ENCODE peak calls at places on chromosomes 11 and 22, in five cellular contexts. Z, X, H, G and W are unnamed samples.

GRCh38 chr11:102623128-102623527 is 2.0 kb downstream of the MMP20 start:
- DNase-seq in Z (no peak), X (no peak), H (no peak), G (no peak), W (no peak)

GRCh38 chr11:8652140-8652539 is 30.3 kb downstream of the TRIM66 start:
- DNase-seq in Z (no peak), X (no peak), H (no peak), G (no peak), W (no peak)

GRCh38 chr11:47917643-47918369 is 62.6 kb upstream of the PTPRJ start:
- DNase-seq in Z (peak; percentile 97), X (peak; percentile 87), H (no peak), G (peak; percentile 90), W (peak; percentile 86)

GRCh38 chr11:68598816-68599653 is 85.3 kb upstream of the GAL start:
- DNase-seq in Z (no peak), X (no peak), H (no peak), G (no peak), W (no peak)

GRCh38 chr22:32814289-32814865 is 12.9 kb downstream of the TIMP3 start:
- DNase-seq in Z (no peak), X (no peak), H (no peak), G (no peak), W (no peak)

GRCh38 chr22:39368402-39368801 is 18.6 kb downstream of the SYNGR1 start:
- DNase-seq in Z (no peak), X (no peak), H (no peak), G (no peak), W (no peak)

GRCh38 chr11:19259487-19260345 is 19.0 kb upstream of the E2F8 start:
- DNase-seq in Z (no peak), X (peak; percentile 59), H (peak; percentile 20), G (peak; percentile 63), W (peak; percentile 80)

GRCh38 chr11:33701831-33702230 is 1.2 kb upstream of the C11orf91 start:
- DNase-seq in Z (no peak), X (no peak), H (no peak), G (no peak), W (no peak)

GRCh38 chr22:40213478-40213877 is 35.8 kb downstream of the TNRC6B start:
- DNase-seq in Z (no peak), X (no peak), H (no peak), G (no peak), W (no peak)

GRCh38 chr11:65506770-65507485 is 8.1 kb downstream of the MALAT1 start:
- DNase-seq in Z (peak; percentile 78), X (no peak), H (peak; percentile 23), G (peak; percentile 72), W (no peak)

GRCh38 chr11:72041364-72042058 is 38.8 kb downstream of the NUMA1 start:
- DNase-seq in Z (peak; percentile 35), X (peak; percentile 27), H (peak; percentile 19), G (peak; percentile 84), W (peak; percentile 86)

GRCh38 chr11:72782081-72782920 is 11.5 kb downstream of the STARD10 start:
- DNase-seq in Z (peak; percentile 36), X (no peak), H (no peak), G (no peak), W (no peak)

GRCh38 chr11:125569913-125570621 is 790 bp downstream of the EI24 start:
- DNase-seq in Z (no peak), X (no peak), H (no peak), G (no peak), W (no peak)

GRCh38 chr11:104000798-104001197 is 35.6 kb upstream of the DDI1 start:
- DNase-seq in Z (no peak), X (no peak), H (no peak), G (no peak), W (no peak)

GRCh38 chr11:123065634-123066033 is 3.7 kb upstream of the HSPA8 start:
- DNase-seq in Z (no peak), X (no peak), H (no peak), G (no peak), W (no peak)

GRCh38 chr11:69540118-69541000 is 58.9 kb downstream of the LINC01488 start:
- DNase-seq in Z (no peak), X (no peak), H (no peak), G (no peak), W (peak; percentile 66)

GRCh38 chr11:70176940-70177689 is 26.0 kb upstream of the FADD start:
- DNase-seq in Z (no peak), X (peak; percentile 90), H (no peak), G (no peak), W (no peak)

GRCh38 chr11:921921-922678 is 3.6 kb upstream of the AP2A2 start:
- DNase-seq in Z (no peak), X (peak; percentile 57), H (no peak), G (no peak), W (no peak)

GRCh38 chr22:45868586-45869443 is 108.1 kb downstream of the WNT7B start:
- DNase-seq in Z (no peak), X (no peak), H (no peak), G (no peak), W (no peak)

GRCh38 chr11:69220581-69221051 is 64.9 kb downstream of the SMIM38 start:
- DNase-seq in Z (no peak), X (no peak), H (no peak), G (no peak), W (no peak)

GRCh38 chr22:38788417-38788816 is 5.5 kb downstream of the DNAL4 start:
- DNase-seq in Z (no peak), X (no peak), H (no peak), G (no peak), W (peak; percentile 61)

GRCh38 chr11:125433454-125434121 is 62.5 kb downstream of the FEZ1 start:
- DNase-seq in Z (peak; percentile 8), X (peak; percentile 79), H (no peak), G (peak; percentile 70), W (peak; percentile 72)

GRCh38 chr11:102293873-102294601 is 23.2 kb upstream of the BIRC3 start:
- DNase-seq in Z (peak; percentile 18), X (peak; percentile 33), H (no peak), G (no peak), W (no peak)

GRCh38 chr11:86245369-86246292 is 1.1 kb downstream of the EED start:
- DNase-seq in Z (no peak), X (no peak), H (no peak), G (no peak), W (no peak)

GRCh38 chr11:130653838-130654601 is 205.6 kb downstream of the ADAMTS15 start:
- DNase-seq in Z (no peak), X (no peak), H (no peak), G (peak; percentile 80), W (peak; percentile 92)

GRCh38 chr11:132883241-132883640 is 649.1 kb downstream of the OPCML start:
- DNase-seq in Z (no peak), X (no peak), H (no peak), G (no peak), W (no peak)

GRCh38 chr22:47059701-47060161 is 297.3 kb downstream of the TBC1D22A start:
- DNase-seq in Z (no peak), X (no peak), H (no peak), G (no peak), W (peak; percentile 13)

GRCh38 chr22:49880281-49880680 is 26.6 kb downstream of the ZBED4 start:
- DNase-seq in Z (no peak), X (no peak), H (no peak), G (no peak), W (no peak)

GRCh38 chr11:3052109-3052479 is 5.1 kb downstream of the CARS1 start:
- DNase-seq in Z (peak; percentile 18), X (no peak), H (no peak), G (peak; percentile 31), W (no peak)

GRCh38 chr11:122093731-122094130 is 22.3 kb downstream of the BLID start:
- DNase-seq in Z (no peak), X (no peak), H (no peak), G (no peak), W (no peak)

GRCh38 chr11:72975778-72976520 is 161.7 kb downstream of the ATG16L2 start:
- DNase-seq in Z (no peak), X (no peak), H (no peak), G (no peak), W (no peak)

GRCh38 chr11:11916981-11917399 is 75.2 kb downstream of the USP47 start:
- DNase-seq in Z (no peak), X (no peak), H (no peak), G (no peak), W (no peak)

GRCh38 chr11:118996926-118997626 is 862 bp upstream of the CENATAC start:
- DNase-seq in Z (no peak), X (peak; percentile 55), H (no peak), G (no peak), W (no peak)

GRCh38 chr11:46541593-46542371 is 52.0 kb downstream of the AMBRA1 start:
- DNase-seq in Z (no peak), X (peak; percentile 80), H (no peak), G (no peak), W (peak; percentile 61)

GRCh38 chr22:30304495-30305244 is 15.4 kb upstream of the CASTOR1 start:
- DNase-seq in Z (peak; percentile 51), X (no peak), H (no peak), G (no peak), W (peak; percentile 73)